ENCODE peak calls at places on chromosomes 5 and 9, in six cellular contexts. B is lower leg skin, V is stomach, E is lower lobe of right lung, Y is bronchial epithelial cell, A is cardiac muscle cell. T is an unnamed sample.

GRCh38 chr5:108238936-108239887 is 142.7 kb downstream of the FBXL17 start:
- DNase-seq in B (no peak), V (no peak), E (no peak), Y (peak), A (no peak), T (no peak)

GRCh38 chr9:33331411-33331891 is 41.1 kb downstream of the NFX1 start:
- DNase-seq in B (no peak), V (no peak), E (no peak), Y (no peak), A (no peak), T (no peak)

GRCh38 chr9:6915635-6916034 is 157.9 kb downstream of the KDM4C start:
- DNase-seq in B (no peak), V (no peak), E (no peak), Y (no peak), A (peak), T (no peak)

GRCh38 chr9:94802795-94803194 is 76.3 kb downstream of the AOPEP start:
- DNase-seq in B (no peak), V (no peak), E (no peak), Y (peak), A (no peak), T (no peak)

GRCh38 chr5:54362992-54363630 is 52.7 kb upstream of the ARL15 start:
- DNase-seq in B (no peak), V (no peak), E (no peak), Y (no peak), A (no peak), T (no peak)

GRCh38 chr5:91058575-91058974 is 324.5 kb downstream of the ARRDC3 start:
- DNase-seq in B (no peak), V (no peak), E (no peak), Y (peak), A (no peak), T (no peak)

GRCh38 chr5:117204926-117205869 is 630.6 kb upstream of the SEMA6A start:
- DNase-seq in B (no peak), V (no peak), E (no peak), Y (no peak), A (no peak), T (no peak)

GRCh38 chr5:59716029-59716428 is 177.5 kb downstream of the PDE4D start:
- DNase-seq in B (peak), V (no peak), E (no peak), Y (peak), A (no peak), T (no peak)

GRCh38 chr5:117201016-117201415 is 626.4 kb upstream of the SEMA6A start:
- DNase-seq in B (no peak), V (no peak), E (no peak), Y (no peak), A (no peak), T (no peak)

GRCh38 chr5:157197088-157197487 is 16.4 kb downstream of the ITK start:
- DNase-seq in B (no peak), V (no peak), E (no peak), Y (no peak), A (no peak), T (no peak)

GRCh38 chr9:128051932-128052734 is 15.0 kb downstream of the NAIF1 start:
- DNase-seq in B (no peak), V (peak), E (no peak), Y (no peak), A (no peak), T (no peak)

GRCh38 chr5:175617447-175617846 is 40.4 kb upstream of the HRH2 start:
- DNase-seq in B (no peak), V (no peak), E (no peak), Y (no peak), A (no peak), T (no peak)
- TF ChIP-seq CTCF in B (no peak), V (no peak), E (no peak), Y (no peak), A (no peak), T (peak)

DNA sequence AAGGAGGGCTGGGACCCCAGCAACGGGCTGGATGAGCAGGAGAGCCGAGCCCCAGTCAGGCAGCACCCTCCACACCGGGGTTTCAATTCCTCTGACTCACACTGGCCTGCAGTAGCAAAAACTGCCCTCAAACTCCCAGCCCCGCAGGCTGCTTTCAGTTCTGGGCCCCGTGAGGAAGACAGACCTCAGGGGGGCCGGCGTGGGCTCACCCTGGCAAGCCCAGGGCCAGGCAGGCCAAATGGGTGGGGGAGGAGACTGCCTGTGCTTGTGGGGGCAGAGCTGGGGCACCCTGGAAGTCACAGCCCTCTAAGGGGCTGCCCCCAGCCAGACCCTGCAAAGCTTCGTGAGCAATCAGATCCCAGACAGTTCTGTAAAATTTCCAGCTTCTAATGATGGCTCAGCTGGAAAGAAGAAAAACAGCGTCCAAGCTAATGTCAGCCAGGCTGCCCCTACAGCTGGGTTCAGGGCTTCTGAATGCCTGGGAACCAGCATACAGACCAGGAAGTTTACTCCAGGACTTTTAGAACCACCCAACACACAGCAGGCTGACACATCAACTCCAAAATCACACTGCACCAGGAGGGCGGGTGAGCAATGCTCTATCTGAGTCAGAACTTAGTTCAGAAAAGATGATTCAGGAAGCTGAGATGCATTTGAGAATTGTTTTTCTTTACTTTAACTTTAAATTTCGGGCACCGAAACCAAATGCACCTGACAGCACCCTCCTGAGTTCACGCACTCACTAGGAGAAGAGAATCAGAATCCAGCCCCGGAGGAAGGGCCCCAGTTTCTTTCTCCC is 34.7 kb downstream of the LPCAT1 start:
- DNase-seq in B (no peak), V (no peak), E (no peak), Y (peak), A (no peak), T (no peak)
- H3K4me3 ChIP-seq in B (no peak), V (no peak), E (no peak), Y (no peak), A (no peak), T (no peak)

GRCh38 chr9:137188490-137189296 is at the start of the genes ANAPC2 and SSNA1:
- DNase-seq in B (peak), V (peak), E (peak), Y (peak), A (peak), T (peak)
- TF ChIP-seq CTCF in B (no peak), V (peak), E (no peak), Y (peak), A (peak), T (no peak)

GRCh38 chr5:38321978-38322377 is 63.6 kb downstream of the EGFLAM start:
- DNase-seq in B (no peak), V (no peak), E (no peak), Y (no peak), A (no peak), T (no peak)

GRCh38 chr5:38319486-38319885 is 61.1 kb downstream of the EGFLAM start:
- DNase-seq in B (no peak), V (no peak), E (no peak), Y (no peak), A (no peak), T (no peak)

GRCh38 chr5:38317887-38318286 is 59.5 kb downstream of the EGFLAM start:
- DNase-seq in B (no peak), V (no peak), E (no peak), Y (no peak), A (peak), T (no peak)

GRCh38 chr5:38329132-38329715 is 70.9 kb downstream of the EGFLAM start:
- DNase-seq in B (no peak), V (no peak), E (no peak), Y (peak), A (no peak), T (no peak)

DNA sequence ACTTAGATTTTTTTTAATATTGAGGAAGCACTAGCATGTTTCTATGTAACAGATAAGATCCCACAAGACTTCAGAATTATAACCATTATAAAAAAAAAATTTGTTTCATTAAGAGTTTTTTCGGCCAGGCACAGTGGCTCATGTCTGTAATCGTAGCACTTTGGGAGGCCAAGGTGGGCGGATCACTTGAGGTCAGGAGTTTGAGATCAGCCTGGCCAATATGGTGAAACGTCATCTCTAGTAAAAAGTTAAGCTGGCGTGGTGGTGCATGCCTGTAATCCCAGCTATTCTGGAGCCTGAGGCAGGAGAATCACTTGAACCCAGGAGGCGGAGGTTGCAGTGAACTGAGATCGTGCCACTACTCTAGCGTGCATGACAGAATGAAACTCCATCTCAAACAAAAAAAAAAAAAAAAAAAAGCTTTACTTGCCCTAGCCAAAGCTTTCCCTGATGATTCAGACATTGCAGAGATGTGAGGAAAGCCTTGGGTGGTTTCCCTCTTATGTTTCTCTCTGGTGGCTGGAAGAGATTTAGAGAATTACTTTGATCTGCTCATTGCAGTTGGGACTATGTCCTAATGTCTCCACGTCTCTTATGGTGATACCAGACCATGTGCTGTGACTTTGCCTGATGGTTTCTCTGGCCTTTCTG is 65.4 kb downstream of the EGFLAM start:
- DNase-seq in B (peak), V (no peak), E (no peak), Y (peak), A (no peak), T (no peak)
- H3K4me3 ChIP-seq in B (no peak), V (no peak), E (no peak), Y (no peak), A (no peak), T (no peak)

GRCh38 chr5:111758284-111758628 is 1.3 kb upstream of the NREP start:
- DNase-seq in B (no peak), V (no peak), E (no peak), Y (no peak), A (no peak), T (no peak)

GRCh38 chr5:111756701-111757581 is at the start of gene NREP:
- DNase-seq in B (peak), V (peak), E (peak), Y (peak), A (peak), T (peak)

GRCh38 chr5:111755942-111756353 is 1.0 kb downstream of the NREP start:
- DNase-seq in B (no peak), V (no peak), E (no peak), Y (no peak), A (peak), T (no peak)

GRCh38 chr5:111755264-111755941 is 1.6 kb downstream of the NREP start:
- DNase-seq in B (no peak), V (no peak), E (no peak), Y (peak), A (no peak), T (no peak)

DNA sequence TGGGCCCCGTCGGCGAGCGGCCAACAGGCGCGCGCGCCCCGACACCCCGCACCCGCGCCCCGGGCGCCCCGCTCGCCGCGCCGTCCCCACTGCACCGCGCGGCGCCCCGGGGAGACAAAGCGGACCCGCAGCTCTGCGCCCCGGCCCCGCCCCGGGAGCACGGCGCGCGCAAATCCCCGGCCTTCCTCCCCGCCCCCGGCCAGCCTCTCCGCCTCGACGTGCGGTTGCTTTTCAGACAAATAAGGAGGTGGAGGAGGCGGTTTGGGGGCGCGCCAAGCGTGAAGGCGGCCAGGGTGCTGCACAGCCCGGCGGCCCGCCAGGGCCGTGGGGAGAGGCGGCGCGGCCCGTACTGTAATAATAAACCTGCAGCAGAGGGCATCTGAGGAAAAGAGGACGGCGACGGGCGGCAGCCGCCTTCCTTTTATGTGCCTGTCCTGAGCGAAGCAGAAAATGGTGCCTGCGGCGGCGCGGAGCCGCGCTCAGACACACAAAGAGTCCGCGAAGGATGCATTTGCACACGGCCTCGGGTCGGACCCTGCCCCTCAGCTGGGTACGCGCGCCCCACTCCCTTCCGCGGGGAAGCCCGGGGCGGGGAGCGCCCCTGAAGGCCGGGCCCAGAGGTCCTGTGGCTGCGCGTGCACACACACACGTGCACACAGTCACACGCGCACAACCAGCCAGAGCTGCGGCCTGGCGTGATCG is 739 bp upstream of the NREP start:
- DNase-seq in B (peak), V (peak), E (peak), Y (peak), A (peak), T (peak)
- TF ChIP-seq CTCF in B (no peak), V (no peak), E (no peak), Y (peak), A (no peak), T (no peak)

GRCh38 chr5:132778129-132778528 is 1.1 kb upstream of the SEPTIN8 start:
- DNase-seq in B (no peak), V (no peak), E (no peak), Y (no peak), A (no peak), T (no peak)
- H3K4me3 ChIP-seq in B (no peak), V (peak), E (peak), Y (no peak), A (no peak), T (peak)

GRCh38 chr9:134174526-134175290 is 10.3 kb upstream of the RNU6ATAC start:
- DNase-seq in B (no peak), V (no peak), E (no peak), Y (no peak), A (no peak), T (no peak)

GRCh38 chr9:134175291-134175807 is 11.0 kb upstream of the RNU6ATAC start:
- DNase-seq in B (no peak), V (no peak), E (no peak), Y (no peak), A (no peak), T (no peak)

GRCh38 chr9:134177186-134177585 is 12.8 kb upstream of the RNU6ATAC start:
- DNase-seq in B (no peak), V (no peak), E (no peak), Y (no peak), A (no peak), T (no peak)

GRCh38 chr9:134176599-134176968 is 12.2 kb upstream of the RNU6ATAC start:
- DNase-seq in B (no peak), V (no peak), E (no peak), Y (no peak), A (no peak), T (no peak)

GRCh38 chr9:134175808-134176598 is 11.6 kb upstream of the RNU6ATAC start:
- DNase-seq in B (no peak), V (no peak), E (peak), Y (no peak), A (peak), T (no peak)
- TF ChIP-seq CTCF in B (no peak), V (no peak), E (no peak), Y (no peak), A (peak), T (peak)